ENCODE peak calls at places on chromosomes 3 and 15, in eight cellular contexts. P, H, O, E, Q, Y, G and S are unnamed samples.

GRCh38 chr15:62277816-62278394 is 112.8 kb upstream of the C2CD4B start:
- DNase-seq in P (no peak), H (peak; percentile 28), O (no peak), E (no peak), Q (no peak), Y (no peak), G (no peak), S (no peak)

GRCh38 chr3:30610702-30611410 is 4.5 kb downstream of the TGFBR2 start:
- DNase-seq in P (no peak), H (no peak), O (no peak), E (no peak), Q (no peak), Y (no peak), G (no peak), S (no peak)

GRCh38 chr3:16824085-16824696 is 60.6 kb upstream of the PLCL2 start:
- DNase-seq in P (no peak), H (no peak), O (no peak), E (no peak), Q (no peak), Y (no peak), G (no peak), S (no peak)

GRCh38 chr3:4568831-4569230 is 75.7 kb downstream of the ITPR1 start:
- DNase-seq in P (no peak), H (peak; percentile 57), O (no peak), E (no peak), Q (no peak), Y (no peak), G (no peak), S (no peak)

GRCh38 chr3:67947808-67948508 is 293.5 kb upstream of the SUCLG2 start:
- DNase-seq in P (no peak), H (peak; percentile 73), O (peak; percentile 1), E (no peak), Q (no peak), Y (peak; percentile 92), G (no peak), S (no peak)

GRCh38 chr3:185423178-185423577 is 60.2 kb downstream of the MAP3K13 start:
- DNase-seq in P (no peak), H (no peak), O (no peak), E (no peak), Q (no peak), Y (no peak), G (no peak), S (peak; percentile 30)

GRCh38 chr3:13494463-13495350 is 14.6 kb downstream of the HDAC11 start:
- DNase-seq in P (no peak), H (peak; percentile 67), O (no peak), E (no peak), Q (no peak), Y (peak; percentile 48), G (no peak), S (no peak)

GRCh38 chr15:81256916-81257315 is 60.2 kb downstream of the IL16 start:
- DNase-seq in P (no peak), H (peak; percentile 51), O (no peak), E (no peak), Q (no peak), Y (no peak), G (no peak), S (no peak)

GRCh38 chr15:79089331-79089889 is 1.2 kb downstream of the RASGRF1 start:
- DNase-seq in P (no peak), H (peak; percentile 77), O (no peak), E (no peak), Q (no peak), Y (no peak), G (no peak), S (no peak)

GRCh38 chr3:106130384-106131084 is 261.7 kb upstream of the CBLB start:
- DNase-seq in P (no peak), H (peak; percentile 3), O (no peak), E (no peak), Q (no peak), Y (no peak), G (peak; percentile 41), S (no peak)

GRCh38 chr3:173287361-173287760 is 110.2 kb upstream of the NLGN1 start:
- DNase-seq in P (no peak), H (no peak), O (no peak), E (no peak), Q (no peak), Y (no peak), G (no peak), S (no peak)

GRCh38 chr3:43142472-43142871 is 36.6 kb upstream of the POMGNT2 start:
- DNase-seq in P (no peak), H (peak; percentile 27), O (no peak), E (no peak), Q (no peak), Y (no peak), G (no peak), S (no peak)

GRCh38 chr3:71260782-71261181 is 322.7 kb downstream of the FOXP1 start:
- DNase-seq in P (no peak), H (no peak), O (no peak), E (no peak), Q (no peak), Y (no peak), G (no peak), S (no peak)

GRCh38 chr3:133167340-133168024 is 129.3 kb downstream of the TMEM108 start:
- DNase-seq in P (no peak), H (no peak), O (no peak), E (no peak), Q (no peak), Y (no peak), G (no peak), S (no peak)

GRCh38 chr15:56805466-56806146 is 72.3 kb upstream of the ZNF280D start:
- DNase-seq in P (no peak), H (no peak), O (no peak), E (no peak), Q (no peak), Y (no peak), G (peak; percentile 43), S (no peak)

GRCh38 chr15:68017221-68017620 is 36.9 kb upstream of the PIAS1 start:
- DNase-seq in P (no peak), H (no peak), O (no peak), E (no peak), Q (no peak), Y (no peak), G (no peak), S (no peak)

GRCh38 chr15:40755821-40756220 is 767 bp upstream of the RMDN3 start:
- DNase-seq in P (no peak), H (peak; percentile 18), O (no peak), E (no peak), Q (no peak), Y (no peak), G (no peak), S (no peak)

GRCh38 chr15:66151809-66152208 is 101.7 kb downstream of the MEGF11 start:
- DNase-seq in P (peak; percentile 56), H (peak; percentile 57), O (no peak), E (no peak), Q (no peak), Y (peak; percentile 47), G (no peak), S (peak; percentile 34)

GRCh38 chr3:185332026-185332735 is 30.8 kb upstream of the MAP3K13 start:
- DNase-seq in P (peak; percentile 98), H (no peak), O (no peak), E (no peak), Q (no peak), Y (no peak), G (peak; percentile 39), S (no peak)